ENCODE peak calls at places on chromosomes 6 and 20, in eight cellular contexts. T is astrocyte, M is lower lobe of right lung, U is transverse colon, E is mammary epithelial cell, W is neural progenitor cell, B is endodermal cell, J is upper lobe of left lung. P is an unnamed sample.

GRCh38 chr20:47360489-47361267 is 4.2 kb upstream of the ZMYND8 start:
- DNase-seq in T (peak; percentile 97), E (peak; percentile 88), J (peak; percentile 85), B (peak; percentile 87), U (peak; percentile 77), M (peak; percentile 87), W (peak; percentile 94), P (peak; percentile 65)

GRCh38 chr20:20343886-20344381 is 24.0 kb upstream of the INSM1 start:
- DNase-seq in E (no peak), J (no peak), T (no peak), W (no peak), M (no peak), B (no peak), U (no peak), P (no peak)

GRCh38 chr6:88965691-88966090 is 2.3 kb upstream of the RNGTT start:
- DNase-seq in M (no peak), T (no peak), J (no peak), U (no peak), W (no peak), E (no peak), B (peak; percentile 78), P (no peak)

GRCh38 chr20:8624046-8624445 is 444.8 kb upstream of the PLCB4 start:
- DNase-seq in T (no peak), E (no peak), J (no peak), M (no peak), W (no peak), U (no peak), B (no peak), P (no peak)

GRCh38 chr20:4289875-4290274 is 274.5 kb upstream of the RNF24 start:
- DNase-seq in J (no peak), U (no peak), B (peak; percentile 53), T (no peak), M (no peak), W (no peak), E (no peak), P (no peak)

GRCh38 chr6:167845856-167846255 is 19.1 kb downstream of the AFDN start:
- DNase-seq in E (no peak), B (no peak), T (no peak), U (no peak), M (no peak), J (no peak), W (no peak), P (no peak)

GRCh38 chr6:72553531-72554202 is 68.2 kb upstream of the KCNQ5 start:
- DNase-seq in J (no peak), E (peak; percentile 91), U (no peak), M (no peak), W (no peak), B (no peak), T (peak; percentile 94), P (no peak)

GRCh38 chr20:16488086-16488485 is 85.2 kb downstream of the KIF16B start:
- DNase-seq in E (no peak), M (no peak), W (no peak), J (no peak), B (no peak), T (no peak), U (no peak), P (no peak)

GRCh38 chr20:23049933-23050838 is 714 bp upstream of the THBD start:
- DNase-seq in B (peak; percentile 80), J (peak; percentile 75), T (peak; percentile 29), W (peak; percentile 47), M (peak; percentile 81), U (no peak), E (peak; percentile 47), P (peak; percentile 27)

GRCh38 chr6:167153523-167153959 is 4.2 kb downstream of the GPR31 start:
- DNase-seq in E (no peak), T (peak; percentile 67), B (no peak), U (peak; percentile 27), M (no peak), W (no peak), J (peak; percentile 37), P (no peak)

GRCh38 chr6:112205521-112206458 is 48.6 kb downstream of the LAMA4 start:
- DNase-seq in W (no peak), T (peak; percentile 88), B (peak; percentile 65), M (no peak), J (no peak), U (no peak), E (peak; percentile 58), P (no peak)

GRCh38 chr6:68967549-68968300 is 332.6 kb downstream of the ADGRB3 start:
- DNase-seq in M (peak; percentile 57), E (peak; percentile 17), T (peak; percentile 8), J (peak; percentile 39), U (peak; percentile 54), W (peak; percentile 83), B (peak; percentile 87), P (no peak)

GRCh38 chr6:14957355-14958059 is 288.4 kb upstream of the JARID2 start:
- DNase-seq in E (no peak), J (no peak), B (no peak), M (no peak), T (no peak), W (no peak), U (no peak), P (no peak)

GRCh38 chr20:10985536-10985935 is 311.7 kb upstream of the JAG1 start:
- DNase-seq in U (no peak), M (no peak), W (no peak), B (no peak), J (no peak), T (peak; percentile 66), E (peak; percentile 79), P (no peak)

GRCh38 chr6:31965700-31966099 is 6.2 kb downstream of the DXO start:
- DNase-seq in U (no peak), M (no peak), B (no peak), W (no peak), E (no peak), J (no peak), T (no peak), P (no peak)

GRCh38 chr6:36929607-36930006 is 24.9 kb upstream of the PI16 start:
- DNase-seq in B (no peak), M (no peak), E (peak; percentile 7), W (no peak), U (no peak), J (no peak), T (peak; percentile 57), P (no peak)

GRCh38 chr6:158649289-158650143 is at the start of gene SYTL3:
- DNase-seq in E (peak; percentile 48), W (no peak), M (peak; percentile 80), J (peak; percentile 88), U (peak; percentile 76), B (peak; percentile 31), T (peak; percentile 86), P (no peak)

GRCh38 chr20:48957521-48957920 is 36.0 kb downstream of the ARFGEF2 start:
- DNase-seq in W (no peak), J (no peak), E (no peak), T (no peak), B (peak; percentile 49), M (no peak), U (no peak), P (no peak)

GRCh38 chr6:19603716-19604115 is 233.5 kb upstream of the ID4 start:
- DNase-seq in E (no peak), U (no peak), J (no peak), T (no peak), B (no peak), W (no peak), M (no peak), P (no peak)

GRCh38 chr20:53829086-53829703 is 235.6 kb upstream of the ZNF217 start:
- DNase-seq in M (no peak), U (no peak), T (peak; percentile 96), J (peak; percentile 34), E (peak; percentile 90), B (no peak), W (no peak), P (no peak)

GRCh38 chr6:41624621-41625365 is 13.5 kb upstream of the MDFI start:
- DNase-seq in E (no peak), T (no peak), U (no peak), M (peak; percentile 6), B (no peak), J (no peak), W (no peak), P (no peak)
- TF ChIP-seq CTCF in E (no peak), T (no peak), U (no peak), M (no peak), B (no peak), J (no peak), W (no peak), P (no peak)

GRCh38 chr6:129749749-129750120 is 39.8 kb upstream of the ARHGAP18 start:
- DNase-seq in E (peak; percentile 83), J (no peak), B (no peak), W (no peak), M (no peak), U (no peak), T (peak; percentile 81), P (no peak)

GRCh38 chr6:129750390-129750789 is 40.4 kb upstream of the ARHGAP18 start:
- DNase-seq in E (no peak), J (no peak), B (no peak), W (no peak), M (no peak), U (no peak), T (no peak), P (no peak)

GRCh38 chr6:129748212-129748900 is 38.4 kb upstream of the ARHGAP18 start:
- DNase-seq in E (peak; percentile 70), W (no peak), J (peak; percentile 37), U (peak; percentile 50), M (no peak), T (peak; percentile 30), B (peak; percentile 55), P (no peak)

GRCh38 chr6:129748901-129749748 is 39.1 kb upstream of the ARHGAP18 start:
- DNase-seq in E (peak; percentile 78), J (no peak), M (no peak), T (peak; percentile 72), B (no peak), U (no peak), W (no peak), P (no peak)

DNA sequence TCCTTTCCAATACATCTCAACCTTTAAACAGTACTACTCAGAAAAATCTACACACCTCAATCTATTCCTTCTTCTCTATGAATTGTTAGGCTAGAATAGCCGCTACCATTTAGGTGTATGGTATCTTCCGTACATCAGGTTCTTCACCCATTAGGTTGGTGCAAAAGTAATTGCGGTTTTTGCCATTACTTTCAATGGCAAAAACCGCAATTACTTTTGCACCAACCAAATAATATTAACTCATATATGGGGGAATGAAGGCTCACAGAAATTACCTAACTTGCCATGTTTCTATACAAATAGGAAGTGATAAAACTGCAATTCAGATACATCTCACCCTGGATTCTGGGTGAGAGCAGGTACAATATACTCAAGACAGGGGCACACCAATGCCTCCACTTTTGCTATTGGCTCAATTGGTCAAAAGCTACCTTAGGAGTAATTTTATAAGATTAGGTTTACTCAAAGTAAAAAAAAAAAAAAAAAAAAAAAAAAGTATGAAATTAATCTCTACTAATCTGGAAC is 37.7 kb upstream of the ARHGAP18 start:
- DNase-seq in U (no peak), B (no peak), W (no peak), M (no peak), T (no peak), E (no peak), J (no peak), P (no peak)
- H3K4me1 ChIP-seq in U (peaks cover 33% of the 10 kb centered on the region), B (peaks cover 17% of the 10 kb centered on the region), W (no peaks in the 10 kb centered on the region), M (peaks cover 36% of the 10 kb centered on the region), T (peaks cover 40% of the 10 kb centered on the region), E (peaks cover 43% of the 10 kb centered on the region), J (peaks cover 25% of the 10 kb centered on the region), P (no peaks in the 10 kb centered on the region)

GRCh38 chr20:50372770-50373088 is 137.5 kb upstream of the PTPN1 start:
- DNase-seq in U (no peak), T (peak; percentile 7), M (no peak), W (no peak), B (no peak), J (no peak), E (peak; percentile 28), P (no peak)
- TF ChIP-seq CTCF in U (no peak), T (no peak), M (no peak), W (no peak), B (no peak), J (no peak), E (no peak), P (no peak)

GRCh38 chr20:62356143-62356947 is 10.8 kb downstream of the LAMA5 start:
- DNase-seq in J (no peak), W (no peak), B (peak; percentile 55), U (no peak), E (no peak), M (no peak), T (no peak), P (no peak)
- H3K4me1 ChIP-seq in J (peaks cover 78% of the 10 kb centered on the region), W (peaks cover 42% of the 10 kb centered on the region), B (peaks cover 21% of the 10 kb centered on the region), U (peaks cover 79% of the 10 kb centered on the region), E (peaks cover 87% of the 10 kb centered on the region), M (peaks cover 73% of the 10 kb centered on the region), T (peaks cover 55% of the 10 kb centered on the region), P (no peaks in the 10 kb centered on the region)